ENCODE peak calls at places on chromosomes 4 and X, in five cellular contexts. H is activated T-helper 1 cell treated with Interleukin-2 at 50 U/mL for 16 hours; K is neuronal stem cell; W is HFFc6; F is activated CD4-positive, alpha-beta T cell treated with anti-CD3 and anti-CD28 coated beads, Interleukin-2, amount 10 ng/mL, durations not matched to agents 7 days and 5 days. Q is an unnamed sample.

GRCh38 chr4:119209077-119209476 is 3.4 kb upstream of the USP53 start:
- DNase-seq in F (peak), H (no peak), K (no peak), W (peak), Q (no peak)

GRCh38 chr4:188127157-188127874 is 11.9 kb upstream of the TRIML1 start:
- DNase-seq in W (peak), H (no peak), F (no peak), K (no peak), Q (no peak)

GRCh38 chr4:3708103-3708510 is 58.1 kb upstream of the ADRA2C start:
- DNase-seq in F (no peak), W (no peak), K (no peak), H (no peak), Q (no peak)

GRCh38 chr4:101356928-101357327 is 9.6 kb upstream of the PPP3CA start:
- DNase-seq in F (no peak), W (peak), K (no peak), H (no peak), Q (no peak)

GRCh38 chrX:133415276-133416105 is at the start of gene GPC4:
- DNase-seq in W (no peak), F (no peak), H (no peak), K (peak), Q (peak)

GRCh38 chr4:76386566-76387305 is 34.2 kb downstream of the CCDC158 start:
- DNase-seq in H (no peak), K (no peak), F (no peak), W (no peak), Q (no peak)

GRCh38 chr4:101200561-101200960 is 146.8 kb downstream of the PPP3CA start:
- DNase-seq in W (peak), K (no peak), F (no peak), H (no peak), Q (no peak)

GRCh38 chrX:53494427-53494826 is 60.3 kb upstream of the HSD17B10 start:
- DNase-seq in W (no peak), H (no peak), F (no peak), K (no peak), Q (no peak)

GRCh38 chr4:170853422-170854021 is 763.8 kb upstream of the AADAT start:
- DNase-seq in H (no peak), K (peak), F (peak), W (no peak), Q (peak)

GRCh38 chr4:107037188-107037587 is 1.1 kb upstream of the DKK2 start:
- DNase-seq in H (no peak), W (peak), F (no peak), K (peak), Q (peak)

GRCh38 chr4:5753766-5754528 is 42.9 kb downstream of the EVC start:
- DNase-seq in W (peak), F (no peak), K (no peak), H (no peak), Q (no peak)

GRCh38 chrX:72128881-72129280 is 2.8 kb downstream of the RTL5 start:
- DNase-seq in K (no peak), F (no peak), H (no peak), W (no peak), Q (peak)